ENCODE peak calls at places on chromosomes 2 and 18, in five cellular contexts. L is cardiac muscle cell, Y is HCT116, A is lung, U is psoas muscle. Q is an unnamed sample. For H3K4me1, the result is how much of the 10 kb centered on the place peaks cover.

GRCh38 chr2:86790828-86791561 is at the start of gene CD8A:
- DNase-seq in L (no peak), A (no peak), U (no peak), Y (no peak), Q (no peak)

GRCh38 chr2:37376421-37377186 is 32.2 kb downstream of the QPCT start:
- DNase-seq in Y (peak), U (peak), L (no peak), A (no peak), Q (no peak)

GRCh38 chr18:35740616-35741015 is 159.1 kb downstream of the GALNT1 start:
- DNase-seq in L (no peak), A (no peak), Y (no peak), U (no peak), Q (no peak)

GRCh38 chr2:31555967-31556706 is 24.6 kb downstream of the SRD5A2 start:
- DNase-seq in A (no peak), Y (no peak), L (no peak), U (no peak), Q (no peak)

GRCh38 chr2:230812041-230812440 is 52.7 kb upstream of the ITM2C start:
- DNase-seq in U (no peak), Y (no peak), A (no peak), L (no peak), Q (no peak)

GRCh38 chr2:221514305-221515040 is 57.6 kb downstream of the EPHA4 start:
- DNase-seq in U (no peak), L (no peak), A (no peak), Y (no peak), Q (no peak)

GRCh38 chr2:127084611-127085031 is 22.3 kb downstream of the BIN1 start:
- DNase-seq in U (peak), Y (no peak), A (no peak), L (no peak), Q (no peak)

GRCh38 chr2:95315801-95316411 is 18.8 kb downstream of the KCNIP3 start:
- DNase-seq in L (no peak), U (no peak), A (no peak), Y (no peak), Q (no peak)

GRCh38 chr18:58098706-58099105 is 54.7 kb downstream of the NEDD4L start:
- DNase-seq in Y (no peak), U (no peak), L (no peak), A (no peak), Q (no peak)

GRCh38 chr2:160482673-160483072 is 10.9 kb downstream of the RBMS1 start:
- DNase-seq in A (no peak), U (no peak), Y (no peak), L (no peak), Q (no peak)

GRCh38 chr18:73923866-73924265 is 223.8 kb downstream of the FBXO15 start:
- DNase-seq in Y (no peak), L (no peak), U (no peak), A (no peak), Q (no peak)

GRCh38 chr2:160812830-160813505 is 319.4 kb upstream of the RBMS1 start:
- DNase-seq in U (no peak), A (no peak), L (no peak), Y (no peak), Q (no peak)

GRCh38 chr2:15800489-15801329 is 139.6 kb upstream of the MYCN start:
- DNase-seq in L (peak), A (no peak), Y (no peak), U (no peak), Q (no peak)
- H3K4me1 ChIP-seq in L (under half), A (under half), Y (under half), U (under half), Q (under half)

GRCh38 chr18:297936-298335 is 30.1 kb upstream of the THOC1 start:
- DNase-seq in L (no peak), A (no peak), U (no peak), Y (no peak), Q (no peak)

GRCh38 chr18:293557-293956 is 25.7 kb upstream of the THOC1 start:
- DNase-seq in L (no peak), A (no peak), Y (no peak), U (no peak), Q (no peak)

GRCh38 chr18:286515-287310 is 18.9 kb upstream of the THOC1 start:
- DNase-seq in U (no peak), Y (no peak), L (peak), A (no peak), Q (no peak)

GRCh38 chr18:295756-296155 is 27.9 kb upstream of the THOC1 start:
- DNase-seq in U (no peak), L (no peak), A (no peak), Y (no peak), Q (no peak)

GRCh38 chr18:292271-292670 is 24.4 kb upstream of the THOC1 start:
- DNase-seq in Y (no peak), U (no peak), L (no peak), A (no peak), Q (no peak)
- TF ChIP-seq CTCF in Y (peak), U (no peak), L (peak), A (no peak), Q (peak)

GRCh38 chr2:54514819-54515569 is 58.9 kb downstream of the SPTBN1 start:
- DNase-seq in U (no peak), L (no peak), Y (no peak), A (no peak), Q (no peak)

GRCh38 chr2:54518430-54518829 is 62.3 kb downstream of the SPTBN1 start:
- DNase-seq in L (no peak), U (no peak), A (no peak), Y (no peak), Q (no peak)

GRCh38 chr2:54513364-54513715 is 57.2 kb downstream of the SPTBN1 start:
- DNase-seq in A (no peak), U (no peak), Y (no peak), L (no peak), Q (no peak)

GRCh38 chr2:54519841-54520459 is 63.8 kb downstream of the SPTBN1 start:
- DNase-seq in L (no peak), Y (no peak), A (no peak), U (no peak), Q (no peak)

DNA sequence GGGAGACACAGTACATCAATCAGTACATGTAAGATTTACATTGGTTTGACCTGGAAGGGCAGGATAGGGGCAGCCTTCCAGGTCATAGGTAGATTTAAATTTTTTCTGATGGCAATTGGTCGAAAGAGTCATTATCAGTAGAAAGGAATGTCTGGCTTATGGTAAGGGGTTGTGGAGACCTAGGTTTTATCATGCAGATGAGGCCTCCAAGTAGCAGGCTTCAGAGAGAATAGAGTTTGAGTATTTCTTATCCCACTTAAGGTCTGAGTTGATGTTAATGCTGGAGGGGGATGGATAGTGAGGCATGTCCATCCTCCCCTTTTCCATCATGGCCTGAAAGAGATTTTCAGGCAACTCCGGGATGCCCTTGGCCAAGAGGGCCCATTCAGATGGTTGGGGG is 60.7 kb downstream of the SPTBN1 start:
- DNase-seq in Y (no peak), L (no peak), U (no peak), A (no peak), Q (no peak)
- H3K4me1 ChIP-seq in Y (under half), L (under half), U (under half), A (under half), Q (under half)

GRCh38 chr18:50973367-50974126 is 5.7 kb downstream of the ELAC1 start:
- DNase-seq in Y (no peak), U (no peak), L (no peak), A (no peak), Q (no peak)

GRCh38 chr18:50970006-50970405 is 2.2 kb downstream of the ELAC1 start:
- DNase-seq in L (no peak), Y (no peak), A (peak), U (no peak), Q (no peak)

GRCh38 chr18:50969448-50969847 is 1.6 kb downstream of the ELAC1 start:
- DNase-seq in U (no peak), A (no peak), L (no peak), Y (no peak), Q (no peak)

DNA sequence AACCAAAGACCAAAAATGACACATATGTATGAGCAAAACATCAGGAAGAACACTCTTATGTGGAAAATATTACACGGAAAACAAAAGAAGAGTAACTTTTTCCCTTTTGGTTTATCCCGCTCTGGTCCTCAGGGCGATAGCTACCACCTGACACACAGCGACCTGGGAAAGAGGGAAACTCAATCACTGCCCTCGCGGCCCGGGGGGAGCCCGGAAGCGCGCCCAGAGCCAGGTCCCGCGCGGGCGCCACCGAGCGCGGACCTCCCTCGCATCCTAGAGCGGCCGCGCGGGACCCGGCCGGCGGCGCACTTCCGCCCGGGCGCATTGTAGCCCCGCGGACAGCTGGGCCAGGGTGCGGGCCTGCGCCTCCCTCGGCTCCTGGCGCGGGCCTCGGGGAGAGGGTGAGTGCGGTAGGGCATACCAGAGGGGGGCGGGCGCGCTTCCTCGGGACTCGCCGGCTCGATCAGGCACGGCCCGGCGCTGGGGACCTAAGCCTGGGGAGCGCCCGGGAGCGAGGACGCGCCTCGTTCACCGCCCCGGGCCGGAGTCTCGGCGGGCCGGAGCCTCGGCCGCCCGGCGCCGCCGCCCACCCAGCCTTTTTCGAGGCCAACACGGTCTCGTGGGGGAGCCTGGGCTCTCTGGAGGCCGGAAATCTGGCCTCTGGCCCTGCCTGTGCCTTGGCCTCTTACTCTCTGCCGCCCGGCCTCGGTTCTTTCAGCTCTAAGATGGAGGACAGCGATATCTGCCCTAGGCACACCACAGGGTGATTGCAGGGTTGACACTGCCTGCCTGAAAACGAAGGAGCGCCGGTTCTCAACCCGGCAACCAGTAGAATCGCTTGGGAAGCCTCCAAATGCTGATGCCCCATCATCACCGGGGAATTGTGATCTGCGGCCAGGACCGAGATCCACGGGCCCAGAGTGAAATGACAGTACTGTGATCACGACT is at the start of gene ELAC1:
- DNase-seq in A (peak), U (peak), Y (peak), L (peak), Q (peak)
- TF ChIP-seq CTCF in A (no peak), U (peak), Y (no peak), L (no peak), Q (no peak)

GRCh38 chr2:43124667-43125057 is 101.7 kb downstream of the ZFP36L2 start:
- DNase-seq in Y (no peak), L (no peak), A (no peak), U (no peak), Q (no peak)
- H3K4me1 ChIP-seq in Y (under half), L (under half), A (under half), U (under half), Q (under half)

DNA sequence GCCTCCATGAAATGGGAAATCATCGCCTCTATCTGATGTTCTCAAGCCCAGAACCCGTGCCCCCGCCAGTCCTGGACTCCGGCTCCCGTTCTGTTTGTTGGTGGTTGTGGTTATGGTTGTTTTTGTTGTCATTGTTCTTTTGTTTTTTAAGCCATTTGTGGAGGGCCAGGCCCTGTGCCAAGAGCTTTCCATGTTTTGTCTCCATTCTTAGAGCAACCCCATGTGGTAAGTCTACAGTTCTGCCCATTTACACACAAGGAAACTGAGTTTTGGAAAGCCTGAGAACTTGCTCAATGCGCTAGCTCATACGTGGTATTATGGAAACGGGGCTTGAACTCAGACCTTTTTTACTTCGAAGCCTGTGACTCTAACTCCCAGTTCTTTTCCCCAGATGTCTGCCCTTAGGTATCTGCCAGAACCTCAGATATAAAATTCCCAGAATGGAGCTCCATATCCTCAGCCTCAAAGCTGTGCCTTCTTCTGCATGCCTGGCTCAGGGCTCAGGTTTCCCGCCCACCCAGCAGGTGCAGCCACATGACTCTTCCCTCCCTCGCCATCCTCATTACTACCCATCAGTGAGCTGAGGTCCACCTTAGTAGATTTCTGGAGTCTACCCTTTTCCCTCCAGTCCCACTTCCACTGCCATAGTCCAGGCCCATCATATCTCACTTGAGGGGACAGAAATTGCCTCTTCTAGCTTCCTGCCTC is 194.1 kb downstream of the KLHL29 start:
- DNase-seq in U (no peak), Y (no peak), A (no peak), L (no peak), Q (no peak)
- TF ChIP-seq CTCF in U (no peak), Y (no peak), A (no peak), L (no peak), Q (no peak)

GRCh38 chr2:210459407-210459806 is 17.2 kb downstream of the LANCL1 start:
- DNase-seq in U (no peak), A (no peak), Y (no peak), L (no peak), Q (no peak)

GRCh38 chr2:210459925-210460862 is 16.4 kb downstream of the LANCL1 start:
- DNase-seq in A (no peak), L (no peak), U (no peak), Y (no peak), Q (no peak)

GRCh38 chr2:210454336-210454735 is 22.2 kb downstream of the LANCL1 start:
- DNase-seq in U (no peak), L (no peak), Y (no peak), A (no peak), Q (no peak)

GRCh38 chr2:210458395-210458794 is 18.2 kb downstream of the LANCL1 start:
- DNase-seq in L (no peak), A (no peak), U (no peak), Y (no peak), Q (no peak)

GRCh38 chr2:210456571-210456970 is 20.0 kb downstream of the LANCL1 start:
- DNase-seq in Y (no peak), U (no peak), A (no peak), L (no peak), Q (no peak)
- H3K4me1 ChIP-seq in Y (under half), U (under half), A (under half), L (under half), Q (under half)

GRCh38 chr2:217944923-217945322 is 57.9 kb downstream of the TNS1 start:
- DNase-seq in A (no peak), U (peak), Y (no peak), L (no peak), Q (peak)

GRCh38 chr2:217941886-217942728 is 60.7 kb downstream of the TNS1 start:
- DNase-seq in Y (no peak), U (peak), A (no peak), L (no peak), Q (no peak)

GRCh38 chr2:217944366-217944765 is 58.4 kb downstream of the TNS1 start:
- DNase-seq in Y (no peak), U (no peak), A (no peak), L (no peak), Q (no peak)

GRCh38 chr2:217942731-217943335 is 60.0 kb downstream of the TNS1 start:
- DNase-seq in U (peak), Y (no peak), L (no peak), A (no peak), Q (no peak)

DNA sequence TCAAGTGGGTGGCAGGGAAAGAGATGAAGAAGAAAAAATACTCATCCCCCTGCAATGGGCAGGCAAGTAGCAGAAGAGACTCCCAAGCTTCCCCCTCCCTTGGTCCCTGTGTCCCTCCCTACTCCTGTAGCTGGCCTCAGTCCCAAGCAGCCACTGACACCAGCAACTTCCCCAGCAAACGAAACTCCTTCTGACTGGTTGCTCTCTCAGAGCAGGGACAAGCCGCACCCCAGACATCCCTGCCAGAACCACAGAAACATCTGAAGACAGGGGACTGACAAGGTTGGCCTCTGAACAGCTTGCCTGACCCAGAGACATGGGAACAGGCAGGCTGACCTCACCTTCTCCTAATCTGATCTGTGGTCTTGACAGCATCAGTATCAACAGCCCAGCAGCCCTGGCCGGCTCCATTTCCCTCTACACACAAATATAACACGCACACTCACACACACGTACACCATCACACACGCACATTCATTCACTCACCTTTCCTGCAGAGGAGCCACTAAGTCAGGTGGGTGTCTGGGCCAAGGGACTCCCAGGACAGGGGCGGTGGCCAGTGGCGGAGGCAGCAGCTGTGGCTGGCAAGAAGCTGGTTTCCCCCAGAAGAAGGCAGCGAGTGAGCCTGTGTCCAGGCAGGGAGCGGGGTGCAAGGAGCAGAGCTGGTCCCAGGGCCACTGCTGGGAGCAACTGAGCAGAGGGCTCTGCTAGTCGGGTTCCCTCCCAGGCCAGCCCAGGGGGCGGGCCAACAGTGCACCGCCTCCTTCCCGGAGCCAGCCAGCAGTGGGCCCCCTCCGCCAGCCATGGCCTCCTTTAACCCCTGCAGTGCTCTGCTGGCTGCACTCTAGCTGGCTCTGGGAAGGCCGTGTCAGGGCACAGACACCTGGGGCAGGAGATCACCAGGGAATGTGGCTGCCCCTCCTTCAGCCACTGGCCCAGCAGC is 59.1 kb downstream of the TNS1 start:
- DNase-seq in U (peak), L (peak), Y (peak), A (peak), Q (peak)
- TF ChIP-seq CTCF in U (peak), L (peak), Y (no peak), A (peak), Q (peak)

Q was measured in BE2C.